ENCODE peak calls at places on chromosomes 12 and 14, in ten cellular contexts. A is activated CD4-positive, alpha-beta T cell treated with anti-CD3 and anti-CD28 coated beads for 4 hours; U is renal cortical epithelial cell; C is aorta; K is PC-3; S is glutamatergic neuron; Q is GM13977; G is myocyte; O is AG08395; R is naive thymus-derived CD8-positive, alpha-beta T cell. I is an unnamed sample.
A peak's percentile ranks its signal among the peaks of the same experiment; 100 is the strongest.

GRCh38 chr12:57093412-57094193 is 4.7 kb downstream of the NAB2 start:
- DNase-seq in C (peak; percentile 95), O (peak; percentile 90), U (peak; percentile 45), S (peak; percentile 76), A (peak; percentile 80), R (peak; percentile 70), Q (peak; percentile 90), K (peak; percentile 33), G (peak; percentile 88), I (peak; percentile 95)

GRCh38 chr14:68885226-68886108 is 92.6 kb upstream of the ZFP36L1 start:
- DNase-seq in U (no peak), Q (no peak), C (no peak), S (no peak), A (no peak), O (no peak), R (no peak), G (no peak), K (no peak), I (peak; percentile 50)

GRCh38 chr14:76138119-76138757 is 13.5 kb upstream of the GPATCH2L start:
- DNase-seq in G (no peak), R (no peak), A (no peak), O (no peak), Q (no peak), K (no peak), S (no peak), U (no peak), C (no peak), I (no peak)

GRCh38 chr12:13171921-13172859 is 24.3 kb upstream of the EMP1 start:
- DNase-seq in C (no peak), O (peak; percentile 72), G (peak; percentile 46), R (no peak), S (no peak), K (peak; percentile 64), U (peak; percentile 95), A (no peak), Q (no peak), I (peak; percentile 95)

GRCh38 chr12:117850048-117850447 is 118.7 kb downstream of the KSR2 start:
- DNase-seq in G (peak; percentile 45), U (peak; percentile 54), S (peak; percentile 41), A (no peak), K (peak; percentile 80), Q (peak; percentile 67), O (peak; percentile 71), R (no peak), C (no peak), I (no peak)

GRCh38 chr14:67820428-67820881 is 876 bp downstream of the RAD51B start:
- DNase-seq in C (no peak), U (peak; percentile 50), Q (no peak), S (no peak), O (peak; percentile 42), K (peak; percentile 13), A (no peak), R (no peak), G (no peak), I (no peak)

GRCh38 chr12:97306121-97306520 is 156.5 kb upstream of the RMST start:
- DNase-seq in R (no peak), S (no peak), O (no peak), K (no peak), C (no peak), U (no peak), A (no peak), Q (no peak), G (no peak), I (no peak)

GRCh38 chr14:64008016-64008415 is 155.2 kb downstream of the SYNE2 start:
- DNase-seq in Q (no peak), S (no peak), A (no peak), U (no peak), O (no peak), C (no peak), G (no peak), K (no peak), R (no peak), I (no peak)

GRCh38 chr12:106506691-106507090 is 76.1 kb upstream of the RFX4 start:
- DNase-seq in A (no peak), G (no peak), R (no peak), U (no peak), Q (no peak), C (no peak), K (no peak), S (no peak), O (no peak), I (no peak)

GRCh38 chr14:93044601-93045000 is 71.1 kb downstream of the ITPK1 start:
- DNase-seq in C (no peak), O (no peak), K (no peak), Q (no peak), U (no peak), R (no peak), S (no peak), A (no peak), G (no peak), I (no peak)

GRCh38 chr12:117489671-117490070 is 128.2 kb upstream of the NOS1 start:
- DNase-seq in Q (no peak), S (no peak), G (peak; percentile 3), K (no peak), O (peak; percentile 76), U (no peak), C (no peak), R (no peak), A (no peak), I (no peak)

GRCh38 chr14:68979722-68980552 is 835 bp upstream of the ACTN1 start:
- DNase-seq in K (peak; percentile 75), U (peak; percentile 55), S (peak; percentile 46), C (peak; percentile 89), R (no peak), O (peak; percentile 68), A (no peak), G (peak; percentile 63), Q (peak; percentile 24), I (peak; percentile 89)

GRCh38 chr14:94423465-94424056 is 29.0 kb downstream of the SERPINA11 start:
- DNase-seq in U (peak; percentile 68), G (peak; percentile 51), R (no peak), K (peak; percentile 66), A (peak; percentile 5), S (peak; percentile 74), O (peak; percentile 76), C (peak; percentile 87), Q (peak; percentile 46), I (peak; percentile 82)

GRCh38 chr12:1305063-1305434 is 289.3 kb downstream of the FBXL14 start:
- DNase-seq in K (no peak), G (no peak), R (no peak), U (peak; percentile 78), C (no peak), Q (no peak), S (no peak), O (no peak), A (no peak), I (no peak)

GRCh38 chr12:97131220-97131981 is 224.3 kb downstream of the NEDD1 start:
- DNase-seq in U (peak; percentile 57), K (no peak), R (no peak), G (no peak), O (no peak), A (no peak), Q (no peak), S (no peak), C (no peak), I (no peak)

GRCh38 chr14:100902792-100903191 is 730 bp downstream of the RTL1 start:
- DNase-seq in A (no peak), G (no peak), Q (no peak), U (no peak), R (no peak), S (no peak), C (peak; percentile 49), K (no peak), O (no peak), I (no peak)

GRCh38 chr12:27014085-27014858 is at the start of gene TM7SF3:
- DNase-seq in Q (peak; percentile 97), A (peak; percentile 93), U (peak; percentile 67), C (peak; percentile 97), S (peak; percentile 94), R (peak; percentile 97), G (peak; percentile 90), K (peak; percentile 99), O (peak; percentile 92), I (peak; percentile 97)

GRCh38 chr14:50801706-50802105 is 29.3 kb downstream of the NIN start:
- DNase-seq in A (no peak), G (no peak), K (peak; percentile 68), R (no peak), U (peak; percentile 75), C (no peak), O (peak; percentile 14), Q (no peak), S (no peak), I (no peak)

GRCh38 chr14:68569970-68570409 is 222.9 kb downstream of the ZFP36L1 start:
- DNase-seq in C (no peak), G (no peak), S (no peak), A (no peak), Q (no peak), O (no peak), U (peak; percentile 53), R (no peak), K (peak; percentile 37), I (no peak)

GRCh38 chr14:63855272-63855671 is 2.5 kb downstream of the SYNE2 start:
- DNase-seq in S (no peak), R (no peak), G (no peak), Q (no peak), U (no peak), K (no peak), A (no peak), O (no peak), C (no peak), I (no peak)

I was measured in kidney.